ENCODE peak calls at places on chromosomes 11 and 22, in ten cellular contexts. One of them, this sample, is unnamed.

GRCh38 chr11:88292156-88292844 is 45.2 kb downstream of the CTSC start:
- DNase-seq in AG04449: no peak
- DNase-seq in upper lobe of right lung: no peak
- DNase-seq in pancreas: peak; percentile 57
- DNase-seq in WTC11: no peak
- DNase-seq in OCI-LY7: no peak
- DNase-seq in LNCaP clone FGC: peak; percentile 6
- DNase-seq in transverse colon: peak; percentile 58
- DNase-seq in HFFc6: no peak
- DNase-seq in brain microvascular endothelial cell: no peak
- DNase-seq in this sample: no peak

GRCh38 chr22:49967333-49968241 is 7.0 kb downstream of the PIM3 start:
- DNase-seq in AG04449: no peak
- DNase-seq in upper lobe of right lung: peak; percentile 83
- DNase-seq in pancreas: peak; percentile 76
- DNase-seq in WTC11: no peak
- DNase-seq in OCI-LY7: peak; percentile 51
- DNase-seq in LNCaP clone FGC: no peak
- DNase-seq in transverse colon: peak; percentile 52
- DNase-seq in HFFc6: peak; percentile 21
- DNase-seq in brain microvascular endothelial cell: no peak
- DNase-seq in this sample: peak; percentile 88

GRCh38 chr11:19431059-19431398 is 190.3 kb upstream of the E2F8 start:
- DNase-seq in AG04449: no peak
- DNase-seq in upper lobe of right lung: no peak
- DNase-seq in pancreas: no peak
- DNase-seq in WTC11: no peak
- DNase-seq in OCI-LY7: peak; percentile 20
- DNase-seq in LNCaP clone FGC: no peak
- DNase-seq in transverse colon: no peak
- DNase-seq in HFFc6: no peak
- DNase-seq in brain microvascular endothelial cell: no peak
- DNase-seq in this sample: no peak

GRCh38 chr22:42670921-42671709 is 21.9 kb upstream of the CYB5R3 start:
- DNase-seq in AG04449: no peak
- DNase-seq in upper lobe of right lung: no peak
- DNase-seq in pancreas: no peak
- DNase-seq in WTC11: no peak
- DNase-seq in OCI-LY7: no peak
- DNase-seq in LNCaP clone FGC: no peak
- DNase-seq in transverse colon: peak; percentile 22
- DNase-seq in HFFc6: no peak
- DNase-seq in brain microvascular endothelial cell: peak; percentile 15
- DNase-seq in this sample: no peak

GRCh38 chr11:12122083-12122482 is 11.7 kb downstream of the MICAL2 start:
- DNase-seq in AG04449: no peak
- DNase-seq in upper lobe of right lung: peak; percentile 72
- DNase-seq in pancreas: peak; percentile 40
- DNase-seq in WTC11: peak; percentile 60
- DNase-seq in OCI-LY7: no peak
- DNase-seq in LNCaP clone FGC: no peak
- DNase-seq in transverse colon: no peak
- DNase-seq in HFFc6: no peak
- DNase-seq in brain microvascular endothelial cell: no peak
- DNase-seq in this sample: no peak

GRCh38 chr11:73188301-73188700 is 29.8 kb upstream of the P2RY2 start:
- DNase-seq in AG04449: no peak
- DNase-seq in upper lobe of right lung: no peak
- DNase-seq in pancreas: no peak
- DNase-seq in WTC11: no peak
- DNase-seq in OCI-LY7: no peak
- DNase-seq in LNCaP clone FGC: no peak
- DNase-seq in transverse colon: no peak
- DNase-seq in HFFc6: no peak
- DNase-seq in brain microvascular endothelial cell: no peak
- DNase-seq in this sample: no peak

GRCh38 chr11:2092956-2093412 is 46.2 kb downstream of the IGF2 start:
- DNase-seq in AG04449: no peak
- DNase-seq in upper lobe of right lung: peak; percentile 90
- DNase-seq in pancreas: peak; percentile 98
- DNase-seq in WTC11: no peak
- DNase-seq in OCI-LY7: no peak
- DNase-seq in LNCaP clone FGC: peak; percentile 54
- DNase-seq in transverse colon: peak; percentile 71
- DNase-seq in HFFc6: no peak
- DNase-seq in brain microvascular endothelial cell: peak; percentile 22
- DNase-seq in this sample: peak; percentile 87

GRCh38 chr22:38005943-38006342 is 21.6 kb upstream of the SOX10 start:
- DNase-seq in AG04449: no peak
- DNase-seq in upper lobe of right lung: no peak
- DNase-seq in pancreas: no peak
- DNase-seq in WTC11: no peak
- DNase-seq in OCI-LY7: no peak
- DNase-seq in LNCaP clone FGC: no peak
- DNase-seq in transverse colon: no peak
- DNase-seq in HFFc6: no peak
- DNase-seq in brain microvascular endothelial cell: no peak
- DNase-seq in this sample: no peak

GRCh38 chr11:109547356-109548027 is 125.5 kb downstream of the C11orf87 start:
- DNase-seq in AG04449: peak; percentile 33
- DNase-seq in upper lobe of right lung: no peak
- DNase-seq in pancreas: no peak
- DNase-seq in WTC11: no peak
- DNase-seq in OCI-LY7: no peak
- DNase-seq in LNCaP clone FGC: no peak
- DNase-seq in transverse colon: no peak
- DNase-seq in HFFc6: peak; percentile 23
- DNase-seq in brain microvascular endothelial cell: peak; percentile 29
- DNase-seq in this sample: no peak

GRCh38 chr11:64285885-64286800 is 495 bp downstream of the GPR137 start:
- DNase-seq in AG04449: no peak
- DNase-seq in upper lobe of right lung: no peak
- DNase-seq in pancreas: peak; percentile 72
- DNase-seq in WTC11: no peak
- DNase-seq in OCI-LY7: peak; percentile 48
- DNase-seq in LNCaP clone FGC: no peak
- DNase-seq in transverse colon: peak; percentile 49
- DNase-seq in HFFc6: no peak
- DNase-seq in brain microvascular endothelial cell: no peak
- DNase-seq in this sample: no peak

GRCh38 chr11:88337342-88338222 is at the start of gene CTSC:
- DNase-seq in AG04449: no peak
- DNase-seq in upper lobe of right lung: peak; percentile 98
- DNase-seq in pancreas: peak; percentile 92
- DNase-seq in WTC11: peak; percentile 93
- DNase-seq in OCI-LY7: peak; percentile 96
- DNase-seq in LNCaP clone FGC: peak; percentile 10
- DNase-seq in transverse colon: peak; percentile 96
- DNase-seq in HFFc6: peak; percentile 81
- DNase-seq in brain microvascular endothelial cell: peak; percentile 92
- DNase-seq in this sample: peak; percentile 90

GRCh38 chr11:70078095-70078795 is at the start of gene ANO1:
- DNase-seq in AG04449: no peak
- DNase-seq in upper lobe of right lung: peak; percentile 56
- DNase-seq in pancreas: no peak
- DNase-seq in WTC11: peak; percentile 36
- DNase-seq in OCI-LY7: no peak
- DNase-seq in LNCaP clone FGC: no peak
- DNase-seq in transverse colon: no peak
- DNase-seq in HFFc6: no peak
- DNase-seq in brain microvascular endothelial cell: no peak
- DNase-seq in this sample: peak; percentile 47

GRCh38 chr11:92152245-92152644 is 72.4 kb upstream of the FAT3 start:
- DNase-seq in AG04449: no peak
- DNase-seq in upper lobe of right lung: no peak
- DNase-seq in pancreas: no peak
- DNase-seq in WTC11: peak; percentile 52
- DNase-seq in OCI-LY7: no peak
- DNase-seq in LNCaP clone FGC: no peak
- DNase-seq in transverse colon: no peak
- DNase-seq in HFFc6: no peak
- DNase-seq in brain microvascular endothelial cell: no peak
- DNase-seq in this sample: no peak

GRCh38 chr11:92153542-92153941 is 71.1 kb upstream of the FAT3 start:
- DNase-seq in AG04449: no peak
- DNase-seq in upper lobe of right lung: no peak
- DNase-seq in pancreas: no peak
- DNase-seq in WTC11: no peak
- DNase-seq in OCI-LY7: no peak
- DNase-seq in LNCaP clone FGC: no peak
- DNase-seq in transverse colon: no peak
- DNase-seq in HFFc6: no peak
- DNase-seq in brain microvascular endothelial cell: no peak
- DNase-seq in this sample: no peak

GRCh38 chr11:92154611-92155010 is 70.0 kb upstream of the FAT3 start:
- DNase-seq in AG04449: no peak
- DNase-seq in upper lobe of right lung: no peak
- DNase-seq in pancreas: no peak
- DNase-seq in WTC11: no peak
- DNase-seq in OCI-LY7: no peak
- DNase-seq in LNCaP clone FGC: no peak
- DNase-seq in transverse colon: no peak
- DNase-seq in HFFc6: no peak
- DNase-seq in brain microvascular endothelial cell: no peak
- DNase-seq in this sample: no peak

GRCh38 chr11:92149996-92150395 is 74.6 kb upstream of the FAT3 start:
- DNase-seq in AG04449: no peak
- DNase-seq in upper lobe of right lung: no peak
- DNase-seq in pancreas: no peak
- DNase-seq in WTC11: no peak
- DNase-seq in OCI-LY7: no peak
- DNase-seq in LNCaP clone FGC: no peak
- DNase-seq in transverse colon: no peak
- DNase-seq in HFFc6: no peak
- DNase-seq in brain microvascular endothelial cell: no peak
- DNase-seq in this sample: no peak
- TF ChIP-seq CTCF in AG04449: peak; percentile 3
- TF ChIP-seq CTCF in upper lobe of right lung: no peak
- TF ChIP-seq CTCF in pancreas: no peak
- TF ChIP-seq CTCF in WTC11: no peak
- TF ChIP-seq CTCF in OCI-LY7: no peak
- TF ChIP-seq CTCF in LNCaP clone FGC: no peak
- TF ChIP-seq CTCF in transverse colon: no peak
- TF ChIP-seq CTCF in HFFc6: no peak
- TF ChIP-seq CTCF in brain microvascular endothelial cell: peak; percentile 24
- TF ChIP-seq CTCF in this sample: peak; percentile 46

GRCh38 chr11:3195251-3196160 is 23.1 kb downstream of the MRGPRG start:
- DNase-seq in AG04449: no peak
- DNase-seq in upper lobe of right lung: peak; percentile 64
- DNase-seq in pancreas: peak; percentile 13
- DNase-seq in WTC11: no peak
- DNase-seq in OCI-LY7: no peak
- DNase-seq in LNCaP clone FGC: no peak
- DNase-seq in transverse colon: peak; percentile 41
- DNase-seq in HFFc6: no peak
- DNase-seq in brain microvascular endothelial cell: peak; percentile 6
- DNase-seq in this sample: no peak
- TF ChIP-seq CTCF in AG04449: peak; percentile 38
- TF ChIP-seq CTCF in upper lobe of right lung: peak; percentile 32
- TF ChIP-seq CTCF in pancreas: no peak
- TF ChIP-seq CTCF in WTC11: no peak
- TF ChIP-seq CTCF in OCI-LY7: peak; percentile 32
- TF ChIP-seq CTCF in LNCaP clone FGC: peak; percentile 34
- TF ChIP-seq CTCF in transverse colon: peak; percentile 46
- TF ChIP-seq CTCF in HFFc6: peak; percentile 70
- TF ChIP-seq CTCF in brain microvascular endothelial cell: peak; percentile 71
- TF ChIP-seq CTCF in this sample: peak; percentile 73

GRCh38 chr22:46534901-46535630 is 2.4 kb downstream of the CELSR1 start:
- DNase-seq in AG04449: no peak
- DNase-seq in upper lobe of right lung: no peak
- DNase-seq in pancreas: no peak
- DNase-seq in WTC11: no peak
- DNase-seq in OCI-LY7: no peak
- DNase-seq in LNCaP clone FGC: no peak
- DNase-seq in transverse colon: no peak
- DNase-seq in HFFc6: no peak
- DNase-seq in brain microvascular endothelial cell: no peak
- DNase-seq in this sample: peak; percentile 82

GRCh38 chr22:46535876-46536558 is 1.4 kb downstream of the CELSR1 start:
- DNase-seq in AG04449: no peak
- DNase-seq in upper lobe of right lung: no peak
- DNase-seq in pancreas: no peak
- DNase-seq in WTC11: no peak
- DNase-seq in OCI-LY7: no peak
- DNase-seq in LNCaP clone FGC: no peak
- DNase-seq in transverse colon: no peak
- DNase-seq in HFFc6: no peak
- DNase-seq in brain microvascular endothelial cell: no peak
- DNase-seq in this sample: peak; percentile 96

GRCh38 chr22:46534177-46534776 is 3.1 kb downstream of the CELSR1 start:
- DNase-seq in AG04449: no peak
- DNase-seq in upper lobe of right lung: no peak
- DNase-seq in pancreas: no peak
- DNase-seq in WTC11: no peak
- DNase-seq in OCI-LY7: no peak
- DNase-seq in LNCaP clone FGC: no peak
- DNase-seq in transverse colon: no peak
- DNase-seq in HFFc6: no peak
- DNase-seq in brain microvascular endothelial cell: no peak
- DNase-seq in this sample: peak; percentile 85

GRCh38 chr22:46531776-46532175 is 5.6 kb downstream of the CELSR1 start:
- DNase-seq in AG04449: no peak
- DNase-seq in upper lobe of right lung: no peak
- DNase-seq in pancreas: no peak
- DNase-seq in WTC11: no peak
- DNase-seq in OCI-LY7: no peak
- DNase-seq in LNCaP clone FGC: no peak
- DNase-seq in transverse colon: no peak
- DNase-seq in HFFc6: no peak
- DNase-seq in brain microvascular endothelial cell: no peak
- DNase-seq in this sample: no peak

DNA sequence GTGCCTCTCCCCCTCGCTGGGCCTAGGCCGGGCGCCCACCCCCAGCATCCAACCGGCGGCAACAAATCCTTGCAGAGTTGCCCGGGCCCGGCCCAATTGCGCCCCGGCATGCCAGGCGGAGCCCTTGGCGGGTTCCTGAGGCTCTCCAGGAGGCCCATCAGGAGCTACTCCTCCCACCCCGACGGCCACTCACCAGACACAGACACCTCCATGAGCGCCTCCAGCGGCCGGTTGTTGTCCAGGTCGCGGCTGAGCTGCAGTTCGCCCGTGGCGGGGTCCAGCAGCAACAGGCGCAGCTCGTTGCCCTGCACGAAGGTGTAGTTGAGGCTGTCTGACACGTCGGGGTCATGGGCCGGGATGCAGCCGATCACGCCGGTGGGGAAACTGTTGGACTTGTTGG is 4.0 kb downstream of the CELSR1 start:
- DNase-seq in AG04449: no peak
- DNase-seq in upper lobe of right lung: peak; percentile 78
- DNase-seq in pancreas: no peak
- DNase-seq in WTC11: peak; percentile 38
- DNase-seq in OCI-LY7: no peak
- DNase-seq in LNCaP clone FGC: no peak
- DNase-seq in transverse colon: no peak
- DNase-seq in HFFc6: no peak
- DNase-seq in brain microvascular endothelial cell: no peak
- DNase-seq in this sample: peak; percentile 89
- TF ChIP-seq CTCF in AG04449: no peak
- TF ChIP-seq CTCF in upper lobe of right lung: peak; percentile 7
- TF ChIP-seq CTCF in pancreas: no peak
- TF ChIP-seq CTCF in WTC11: no peak
- TF ChIP-seq CTCF in OCI-LY7: no peak
- TF ChIP-seq CTCF in LNCaP clone FGC: no peak
- TF ChIP-seq CTCF in transverse colon: no peak
- TF ChIP-seq CTCF in HFFc6: no peak
- TF ChIP-seq CTCF in brain microvascular endothelial cell: no peak
- TF ChIP-seq CTCF in this sample: no peak

GRCh38 chr11:23021287-23021863 is 161.1 kb upstream of the CCDC179 start:
- DNase-seq in AG04449: no peak
- DNase-seq in upper lobe of right lung: no peak
- DNase-seq in pancreas: peak; percentile 46
- DNase-seq in WTC11: peak; percentile 35
- DNase-seq in OCI-LY7: peak; percentile 24
- DNase-seq in LNCaP clone FGC: no peak
- DNase-seq in transverse colon: peak; percentile 11
- DNase-seq in HFFc6: peak; percentile 12
- DNase-seq in brain microvascular endothelial cell: peak; percentile 31
- DNase-seq in this sample: no peak
- TF ChIP-seq CTCF in AG04449: peak; percentile 65
- TF ChIP-seq CTCF in upper lobe of right lung: peak; percentile 50
- TF ChIP-seq CTCF in pancreas: peak; percentile 28
- TF ChIP-seq CTCF in WTC11: peak; percentile 68
- TF ChIP-seq CTCF in OCI-LY7: peak; percentile 83
- TF ChIP-seq CTCF in LNCaP clone FGC: peak; percentile 59
- TF ChIP-seq CTCF in transverse colon: peak; percentile 53
- TF ChIP-seq CTCF in HFFc6: peak; percentile 84
- TF ChIP-seq CTCF in brain microvascular endothelial cell: peak; percentile 83
- TF ChIP-seq CTCF in this sample: peak; percentile 91

This sample was measured in chondrocyte.